ENCODE peak calls at places on chromosomes 7 and 10, in ten cellular contexts. One of them, this sample, is unnamed.

GRCh38 chr7:37248396-37248836 is 200.2 kb downstream of the ELMO1 start:
- DNase-seq in AG08395: no peak
- DNase-seq in Ammon's horn: no peak
- DNase-seq in activated CD8-positive, alpha-beta memory T cell treated with anti-CD3 and anti-CD28 coated beads, Interleukin-2, amount 50 U/mL, for 48 hours: no peak
- DNase-seq in AG09319: no peak
- DNase-seq in CD8-positive, alpha-beta T cell: no peak
- DNase-seq in NCI-H2107: no peak
- DNase-seq in NCI-H510A treated with DMSO at 0.1 percent for 48 hours: no peak
- DNase-seq in GM04503: no peak
- DNase-seq in HEK293T: no peak
- DNase-seq in this sample: no peak

GRCh38 chr10:124003481-124004371 is 89.7 kb downstream of the CHST15 start:
- DNase-seq in NCI-H2107: no peak
- DNase-seq in AG09319: no peak
- DNase-seq in AG08395: no peak
- DNase-seq in GM04503: no peak
- DNase-seq in NCI-H510A treated with DMSO at 0.1 percent for 48 hours: no peak
- DNase-seq in Ammon's horn: no peak
- DNase-seq in CD8-positive, alpha-beta T cell: peak
- DNase-seq in activated CD8-positive, alpha-beta memory T cell treated with anti-CD3 and anti-CD28 coated beads, Interleukin-2, amount 50 U/mL, for 48 hours: peak
- DNase-seq in HEK293T: no peak
- DNase-seq in this sample: no peak

GRCh38 chr7:774161-775109 is 47.4 kb upstream of the PRKAR1B start:
- DNase-seq in NCI-H510A treated with DMSO at 0.1 percent for 48 hours: peak
- DNase-seq in activated CD8-positive, alpha-beta memory T cell treated with anti-CD3 and anti-CD28 coated beads, Interleukin-2, amount 50 U/mL, for 48 hours: peak
- DNase-seq in AG09319: no peak
- DNase-seq in NCI-H2107: no peak
- DNase-seq in Ammon's horn: peak
- DNase-seq in GM04503: no peak
- DNase-seq in HEK293T: peak
- DNase-seq in CD8-positive, alpha-beta T cell: peak
- DNase-seq in AG08395: peak
- DNase-seq in this sample: no peak

GRCh38 chr10:93390691-93391090 is 91.4 kb downstream of the MYOF start:
- DNase-seq in CD8-positive, alpha-beta T cell: no peak
- DNase-seq in AG08395: peak
- DNase-seq in AG09319: no peak
- DNase-seq in NCI-H2107: no peak
- DNase-seq in activated CD8-positive, alpha-beta memory T cell treated with anti-CD3 and anti-CD28 coated beads, Interleukin-2, amount 50 U/mL, for 48 hours: no peak
- DNase-seq in NCI-H510A treated with DMSO at 0.1 percent for 48 hours: no peak
- DNase-seq in Ammon's horn: no peak
- DNase-seq in HEK293T: no peak
- DNase-seq in GM04503: no peak
- DNase-seq in this sample: no peak

GRCh38 chr10:133013478-133013877 is 71.1 kb upstream of the CFAP46 start:
- DNase-seq in NCI-H2107: no peak
- DNase-seq in AG08395: no peak
- DNase-seq in CD8-positive, alpha-beta T cell: no peak
- DNase-seq in Ammon's horn: peak
- DNase-seq in HEK293T: no peak
- DNase-seq in NCI-H510A treated with DMSO at 0.1 percent for 48 hours: no peak
- DNase-seq in AG09319: no peak
- DNase-seq in GM04503: no peak
- DNase-seq in activated CD8-positive, alpha-beta memory T cell treated with anti-CD3 and anti-CD28 coated beads, Interleukin-2, amount 50 U/mL, for 48 hours: no peak
- DNase-seq in this sample: no peak

GRCh38 chr10:29773675-29774091 is 138.9 kb upstream of the SVIL start:
- DNase-seq in NCI-H2107: no peak
- DNase-seq in NCI-H510A treated with DMSO at 0.1 percent for 48 hours: no peak
- DNase-seq in GM04503: no peak
- DNase-seq in Ammon's horn: no peak
- DNase-seq in AG08395: no peak
- DNase-seq in HEK293T: no peak
- DNase-seq in AG09319: no peak
- DNase-seq in activated CD8-positive, alpha-beta memory T cell treated with anti-CD3 and anti-CD28 coated beads, Interleukin-2, amount 50 U/mL, for 48 hours: no peak
- DNase-seq in CD8-positive, alpha-beta T cell: no peak
- DNase-seq in this sample: no peak

GRCh38 chr7:96135241-96135640 is 186.7 kb downstream of the SLC25A13 start:
- DNase-seq in CD8-positive, alpha-beta T cell: no peak
- DNase-seq in NCI-H2107: no peak
- DNase-seq in HEK293T: no peak
- DNase-seq in Ammon's horn: no peak
- DNase-seq in NCI-H510A treated with DMSO at 0.1 percent for 48 hours: no peak
- DNase-seq in AG09319: no peak
- DNase-seq in AG08395: no peak
- DNase-seq in activated CD8-positive, alpha-beta memory T cell treated with anti-CD3 and anti-CD28 coated beads, Interleukin-2, amount 50 U/mL, for 48 hours: no peak
- DNase-seq in GM04503: no peak
- DNase-seq in this sample: no peak

GRCh38 chr10:125656523-125656922 is 26.4 kb downstream of the TEX36 start:
- DNase-seq in NCI-H2107: no peak
- DNase-seq in NCI-H510A treated with DMSO at 0.1 percent for 48 hours: no peak
- DNase-seq in AG08395: no peak
- DNase-seq in AG09319: no peak
- DNase-seq in Ammon's horn: no peak
- DNase-seq in activated CD8-positive, alpha-beta memory T cell treated with anti-CD3 and anti-CD28 coated beads, Interleukin-2, amount 50 U/mL, for 48 hours: no peak
- DNase-seq in HEK293T: no peak
- DNase-seq in CD8-positive, alpha-beta T cell: no peak
- DNase-seq in GM04503: no peak
- DNase-seq in this sample: no peak

GRCh38 chr10:28640551-28640950 is 36.8 kb upstream of the BAMBI start:
- DNase-seq in HEK293T: no peak
- DNase-seq in NCI-H510A treated with DMSO at 0.1 percent for 48 hours: no peak
- DNase-seq in AG09319: no peak
- DNase-seq in activated CD8-positive, alpha-beta memory T cell treated with anti-CD3 and anti-CD28 coated beads, Interleukin-2, amount 50 U/mL, for 48 hours: no peak
- DNase-seq in NCI-H2107: no peak
- DNase-seq in CD8-positive, alpha-beta T cell: no peak
- DNase-seq in AG08395: no peak
- DNase-seq in Ammon's horn: no peak
- DNase-seq in GM04503: no peak
- DNase-seq in this sample: no peak

GRCh38 chr7:139620676-139621344 is 97.3 kb downstream of the CLEC2L start:
- DNase-seq in CD8-positive, alpha-beta T cell: peak
- DNase-seq in NCI-H510A treated with DMSO at 0.1 percent for 48 hours: peak
- DNase-seq in AG08395: peak
- DNase-seq in GM04503: no peak
- DNase-seq in activated CD8-positive, alpha-beta memory T cell treated with anti-CD3 and anti-CD28 coated beads, Interleukin-2, amount 50 U/mL, for 48 hours: peak
- DNase-seq in NCI-H2107: no peak
- DNase-seq in AG09319: no peak
- DNase-seq in Ammon's horn: no peak
- DNase-seq in HEK293T: peak
- DNase-seq in this sample: no peak

GRCh38 chr7:119935418-119936025 is 337.5 kb upstream of the KCND2 start:
- DNase-seq in HEK293T: peak
- DNase-seq in NCI-H510A treated with DMSO at 0.1 percent for 48 hours: peak
- DNase-seq in AG09319: peak
- DNase-seq in CD8-positive, alpha-beta T cell: no peak
- DNase-seq in NCI-H2107: no peak
- DNase-seq in activated CD8-positive, alpha-beta memory T cell treated with anti-CD3 and anti-CD28 coated beads, Interleukin-2, amount 50 U/mL, for 48 hours: no peak
- DNase-seq in Ammon's horn: peak
- DNase-seq in GM04503: no peak
- DNase-seq in AG08395: no peak
- DNase-seq in this sample: peak

GRCh38 chr7:151313857-151314256 is 27.8 kb upstream of the NUB1 start:
- DNase-seq in GM04503: no peak
- DNase-seq in HEK293T: no peak
- DNase-seq in AG08395: peak
- DNase-seq in AG09319: no peak
- DNase-seq in NCI-H2107: no peak
- DNase-seq in Ammon's horn: peak
- DNase-seq in NCI-H510A treated with DMSO at 0.1 percent for 48 hours: no peak
- DNase-seq in activated CD8-positive, alpha-beta memory T cell treated with anti-CD3 and anti-CD28 coated beads, Interleukin-2, amount 50 U/mL, for 48 hours: peak
- DNase-seq in CD8-positive, alpha-beta T cell: no peak
- DNase-seq in this sample: no peak

GRCh38 chr10:100232101-100232500 is 2.7 kb upstream of the CHUK start:
- DNase-seq in activated CD8-positive, alpha-beta memory T cell treated with anti-CD3 and anti-CD28 coated beads, Interleukin-2, amount 50 U/mL, for 48 hours: no peak
- DNase-seq in HEK293T: no peak
- DNase-seq in NCI-H510A treated with DMSO at 0.1 percent for 48 hours: no peak
- DNase-seq in AG08395: no peak
- DNase-seq in Ammon's horn: no peak
- DNase-seq in GM04503: no peak
- DNase-seq in NCI-H2107: no peak
- DNase-seq in AG09319: peak
- DNase-seq in CD8-positive, alpha-beta T cell: no peak
- DNase-seq in this sample: no peak

GRCh38 chr10:5555881-5556280 is 31.1 kb downstream of the CALML3 start:
- DNase-seq in activated CD8-positive, alpha-beta memory T cell treated with anti-CD3 and anti-CD28 coated beads, Interleukin-2, amount 50 U/mL, for 48 hours: no peak
- DNase-seq in NCI-H2107: no peak
- DNase-seq in GM04503: no peak
- DNase-seq in HEK293T: no peak
- DNase-seq in CD8-positive, alpha-beta T cell: no peak
- DNase-seq in NCI-H510A treated with DMSO at 0.1 percent for 48 hours: no peak
- DNase-seq in AG09319: no peak
- DNase-seq in Ammon's horn: no peak
- DNase-seq in AG08395: no peak
- DNase-seq in this sample: no peak

GRCh38 chr7:41052736-41053135 is 650.2 kb downstream of the INHBA start:
- DNase-seq in activated CD8-positive, alpha-beta memory T cell treated with anti-CD3 and anti-CD28 coated beads, Interleukin-2, amount 50 U/mL, for 48 hours: no peak
- DNase-seq in AG09319: no peak
- DNase-seq in HEK293T: no peak
- DNase-seq in NCI-H2107: no peak
- DNase-seq in NCI-H510A treated with DMSO at 0.1 percent for 48 hours: no peak
- DNase-seq in GM04503: no peak
- DNase-seq in CD8-positive, alpha-beta T cell: no peak
- DNase-seq in AG08395: no peak
- DNase-seq in Ammon's horn: no peak
- DNase-seq in this sample: no peak

GRCh38 chr7:75796420-75796819 is 17.2 kb downstream of the CCL24 start:
- DNase-seq in NCI-H2107: no peak
- DNase-seq in Ammon's horn: no peak
- DNase-seq in CD8-positive, alpha-beta T cell: no peak
- DNase-seq in HEK293T: no peak
- DNase-seq in AG09319: no peak
- DNase-seq in GM04503: no peak
- DNase-seq in AG08395: no peak
- DNase-seq in activated CD8-positive, alpha-beta memory T cell treated with anti-CD3 and anti-CD28 coated beads, Interleukin-2, amount 50 U/mL, for 48 hours: no peak
- DNase-seq in NCI-H510A treated with DMSO at 0.1 percent for 48 hours: no peak
- DNase-seq in this sample: no peak

GRCh38 chr7:30928254-30928872 is 16.7 kb downstream of the AQP1 start:
- DNase-seq in AG09319: no peak
- DNase-seq in Ammon's horn: no peak
- DNase-seq in GM04503: no peak
- DNase-seq in CD8-positive, alpha-beta T cell: no peak
- DNase-seq in AG08395: no peak
- DNase-seq in HEK293T: no peak
- DNase-seq in NCI-H2107: no peak
- DNase-seq in NCI-H510A treated with DMSO at 0.1 percent for 48 hours: no peak
- DNase-seq in activated CD8-positive, alpha-beta memory T cell treated with anti-CD3 and anti-CD28 coated beads, Interleukin-2, amount 50 U/mL, for 48 hours: no peak
- DNase-seq in this sample: no peak

GRCh38 chr7:129502708-129503685 is 666 bp downstream of the SMKR1 start:
- DNase-seq in GM04503: no peak
- DNase-seq in NCI-H510A treated with DMSO at 0.1 percent for 48 hours: no peak
- DNase-seq in activated CD8-positive, alpha-beta memory T cell treated with anti-CD3 and anti-CD28 coated beads, Interleukin-2, amount 50 U/mL, for 48 hours: peak
- DNase-seq in HEK293T: no peak
- DNase-seq in AG09319: no peak
- DNase-seq in NCI-H2107: no peak
- DNase-seq in Ammon's horn: peak
- DNase-seq in AG08395: no peak
- DNase-seq in CD8-positive, alpha-beta T cell: peak
- DNase-seq in this sample: no peak

GRCh38 chr7:139731802-139732470 is 45.9 kb downstream of the HIPK2 start:
- DNase-seq in GM04503: peak
- DNase-seq in NCI-H510A treated with DMSO at 0.1 percent for 48 hours: peak
- DNase-seq in activated CD8-positive, alpha-beta memory T cell treated with anti-CD3 and anti-CD28 coated beads, Interleukin-2, amount 50 U/mL, for 48 hours: no peak
- DNase-seq in CD8-positive, alpha-beta T cell: no peak
- DNase-seq in AG09319: peak
- DNase-seq in NCI-H2107: no peak
- DNase-seq in HEK293T: no peak
- DNase-seq in Ammon's horn: peak
- DNase-seq in AG08395: peak
- DNase-seq in this sample: no peak

GRCh38 chr7:130221746-130222145 is 14.1 kb downstream of the SSMEM1 start:
- DNase-seq in NCI-H2107: no peak
- DNase-seq in AG08395: no peak
- DNase-seq in NCI-H510A treated with DMSO at 0.1 percent for 48 hours: no peak
- DNase-seq in HEK293T: no peak
- DNase-seq in activated CD8-positive, alpha-beta memory T cell treated with anti-CD3 and anti-CD28 coated beads, Interleukin-2, amount 50 U/mL, for 48 hours: no peak
- DNase-seq in Ammon's horn: no peak
- DNase-seq in AG09319: no peak
- DNase-seq in CD8-positive, alpha-beta T cell: no peak
- DNase-seq in GM04503: no peak
- DNase-seq in this sample: no peak

GRCh38 chr10:86362129-86362527 is 4.5 kb downstream of the GRID1 start:
- DNase-seq in AG09319: no peak
- DNase-seq in GM04503: no peak
- DNase-seq in AG08395: no peak
- DNase-seq in NCI-H510A treated with DMSO at 0.1 percent for 48 hours: no peak
- DNase-seq in Ammon's horn: no peak
- DNase-seq in activated CD8-positive, alpha-beta memory T cell treated with anti-CD3 and anti-CD28 coated beads, Interleukin-2, amount 50 U/mL, for 48 hours: no peak
- DNase-seq in NCI-H2107: no peak
- DNase-seq in HEK293T: no peak
- DNase-seq in CD8-positive, alpha-beta T cell: no peak
- DNase-seq in this sample: no peak

GRCh38 chr7:4791738-4792536 is 16.5 kb downstream of the AP5Z1 start:
- DNase-seq in Ammon's horn: peak
- DNase-seq in GM04503: no peak
- DNase-seq in CD8-positive, alpha-beta T cell: peak
- DNase-seq in NCI-H510A treated with DMSO at 0.1 percent for 48 hours: no peak
- DNase-seq in HEK293T: peak
- DNase-seq in activated CD8-positive, alpha-beta memory T cell treated with anti-CD3 and anti-CD28 coated beads, Interleukin-2, amount 50 U/mL, for 48 hours: peak
- DNase-seq in AG09319: peak
- DNase-seq in NCI-H2107: no peak
- DNase-seq in AG08395: peak
- DNase-seq in this sample: no peak